ENCODE peak calls at places on chromosome 2, in five cellular contexts. T, K, O, B and H are unnamed samples.

GRCh38 chr2:2039826-2040225 is 291.2 kb downstream of the MYT1L start:
- DNase-seq in B (no peak), T (no peak), K (no peak), O (no peak), H (no peak)

GRCh38 chr2:5057895-5058294 is 634.3 kb upstream of the SOX11 start:
- DNase-seq in B (no peak), T (no peak), K (no peak), O (no peak), H (no peak)

GRCh38 chr2:173299764-173300163 is 54.9 kb upstream of the CDCA7 start:
- DNase-seq in K (peak; percentile 43), B (no peak), T (no peak), O (no peak), H (peak; percentile 50)

GRCh38 chr2:211055438-211055837 is 499.0 kb downstream of the CPS1 start:
- DNase-seq in O (no peak), K (peak; percentile 36), T (peak; percentile 14), B (no peak), H (peak; percentile 45)

GRCh38 chr2:179049546-179050311 is at the start of gene CCDC141:
- DNase-seq in O (no peak), K (no peak), T (peak; percentile 59), B (no peak), H (peak; percentile 84)

GRCh38 chr2:112629823-112630222 is 15.9 kb upstream of the SLC20A1 start:
- DNase-seq in O (no peak), K (no peak), B (no peak), T (no peak), H (no peak)

GRCh38 chr2:28507806-28508764 is 12.2 kb downstream of the PLB1 start:
- DNase-seq in T (no peak), B (no peak), O (peak; percentile 17), K (no peak), H (peak; percentile 63)

GRCh38 chr2:97751752-97752151 is 38.4 kb downstream of the ZAP70 start:
- DNase-seq in T (peak; percentile 66), O (peak; percentile 53), B (no peak), K (no peak), H (peak; percentile 47)

GRCh38 chr2:69830045-69830905 is 815 bp downstream of the GMCL1 start:
- DNase-seq in K (peak; percentile 36), T (peak; percentile 77), O (no peak), B (no peak), H (peak; percentile 46)

DNA sequence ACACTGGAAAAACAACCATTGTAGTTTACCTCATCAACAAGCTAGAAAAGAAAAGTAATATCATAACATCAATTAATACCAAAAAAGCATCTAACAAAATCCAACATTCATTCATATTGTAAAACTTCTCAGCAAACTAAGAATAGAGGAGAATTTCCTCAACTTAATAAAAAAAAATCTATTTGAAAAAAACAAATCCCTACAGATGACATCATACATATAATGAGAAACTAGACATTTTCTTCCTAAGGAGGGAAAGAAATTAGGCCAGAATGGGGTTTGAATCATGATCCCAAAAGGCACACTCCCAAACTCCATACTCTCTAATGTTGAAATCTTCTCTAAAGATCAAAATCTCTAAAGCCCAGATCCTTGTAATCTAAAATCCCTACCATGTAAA is 460.0 kb downstream of the IRS1 start:
- DNase-seq in K (no peak), O (no peak), B (no peak), T (no peak), H (no peak)
- H2BK120ac ChIP-seq in K (no peak overlapping the region), O (no peak overlapping the region), B (no peak overlapping the region), T (no peak overlapping the region), H (no peak overlapping the region)

DNA sequence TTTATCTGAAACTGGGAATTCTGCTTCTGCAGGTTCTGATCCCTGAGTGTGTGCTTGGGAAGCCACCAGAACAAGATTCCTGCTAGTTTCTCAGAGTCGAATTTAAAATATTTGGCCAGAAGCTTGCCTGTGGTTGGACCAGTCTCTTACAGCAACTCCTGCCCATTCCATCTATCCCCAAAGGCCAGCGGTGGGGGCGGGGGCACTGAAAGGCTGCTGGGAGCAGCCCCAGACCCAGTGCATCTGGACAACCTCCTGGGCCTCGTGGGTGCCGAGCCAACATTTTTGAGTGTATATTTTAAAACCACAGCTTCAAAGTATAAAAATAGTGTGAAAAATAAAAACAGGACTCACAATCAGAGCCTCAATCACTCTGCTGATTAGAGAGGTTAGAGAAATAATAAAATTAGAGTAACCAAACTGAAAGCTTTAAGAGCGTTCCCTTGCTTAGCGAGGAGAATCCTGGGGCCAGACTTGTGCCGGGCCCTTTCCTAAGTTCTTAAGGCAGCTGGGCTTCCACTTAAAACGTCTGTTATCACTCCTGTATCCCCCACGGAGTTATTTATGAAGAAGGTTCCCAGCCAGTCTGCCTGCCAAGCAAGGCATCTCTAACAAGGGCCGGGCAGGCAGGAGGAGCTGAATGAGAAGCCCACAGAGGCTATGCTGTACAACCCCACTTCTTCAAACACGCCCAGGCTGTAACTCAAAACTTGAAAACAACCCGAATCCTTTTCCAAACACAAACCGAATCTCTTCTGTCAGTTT is 38.8 kb upstream of the ZFP36L2 start:
- DNase-seq in T (peak; percentile 38), O (no peak), B (no peak), K (no peak), H (no peak)
- H2BK120ac ChIP-seq in T (no peak overlapping the region), O (no peak overlapping the region), B (no peak overlapping the region), K (no peak overlapping the region), H (no peak overlapping the region)

GRCh38 chr2:217952409-217952808 is 50.4 kb downstream of the TNS1 start:
- DNase-seq in T (no peak), O (no peak), B (no peak), K (no peak), H (no peak)

GRCh38 chr2:217951091-217951490 is 51.7 kb downstream of the TNS1 start:
- DNase-seq in T (no peak), K (no peak), B (no peak), O (no peak), H (no peak)

GRCh38 chr2:217950401-217950871 is 52.4 kb downstream of the TNS1 start:
- DNase-seq in O (no peak), B (no peak), T (no peak), K (no peak), H (no peak)

GRCh38 chr2:217953011-217953481 is 49.7 kb downstream of the TNS1 start:
- DNase-seq in O (no peak), B (no peak), T (no peak), K (no peak), H (no peak)

GRCh38 chr2:217951521-217952247 is 51.1 kb downstream of the TNS1 start:
- DNase-seq in O (no peak), B (no peak), T (no peak), K (no peak), H (no peak)
- H2BK120ac ChIP-seq in O (no peak overlapping the region), B (no peak overlapping the region), T (no peak overlapping the region), K (no peak overlapping the region), H (no peak overlapping the region)

DNA sequence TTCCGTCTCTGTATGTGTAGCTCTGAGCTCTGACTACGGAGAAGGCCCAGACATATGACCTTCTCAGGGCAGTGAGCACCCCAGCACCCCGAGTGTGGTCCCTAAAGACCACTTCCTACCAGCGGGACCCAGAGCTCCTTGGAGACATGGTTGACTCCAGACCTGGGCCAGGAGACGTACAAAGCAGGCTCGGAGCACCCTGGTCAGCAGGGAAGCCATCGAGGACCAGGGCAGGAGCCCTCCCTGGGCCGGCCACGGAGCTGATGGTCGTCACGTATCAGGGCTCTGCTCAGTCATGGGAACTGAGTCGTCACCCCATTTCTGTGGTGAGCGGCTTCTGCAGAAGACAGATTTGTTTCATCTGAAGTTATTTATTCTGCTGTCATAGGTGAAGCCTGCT is 12.8 kb upstream of the NEU4 start:
- DNase-seq in T (no peak), B (no peak), O (no peak), K (no peak), H (no peak)
- H2BK120ac ChIP-seq in T (no peak overlapping the region), B (no peak overlapping the region), O (no peak overlapping the region), K (no peak overlapping the region), H (no peak overlapping the region)

GRCh38 chr2:17171446-17172049 is 346.7 kb downstream of the RAD51AP2 start:
- DNase-seq in O (peak; percentile 23), T (peak; percentile 51), B (peak; percentile 36), K (peak; percentile 74), H (peak; percentile 74)
- H2BK120ac ChIP-seq in O (no peak overlapping the region), T (no peak overlapping the region), B (no peak overlapping the region), K (no peak overlapping the region), H (no peak overlapping the region)

GRCh38 chr2:216603884-216604245 is 29.4 kb upstream of the IGFBP2 start:
- DNase-seq in O (no peak), K (no peak), B (no peak), T (no peak), H (no peak)
- H2BK120ac ChIP-seq in O (no peak overlapping the region), K (no peak overlapping the region), B (no peak overlapping the region), T (no peak overlapping the region), H (no peak overlapping the region)

DNA sequence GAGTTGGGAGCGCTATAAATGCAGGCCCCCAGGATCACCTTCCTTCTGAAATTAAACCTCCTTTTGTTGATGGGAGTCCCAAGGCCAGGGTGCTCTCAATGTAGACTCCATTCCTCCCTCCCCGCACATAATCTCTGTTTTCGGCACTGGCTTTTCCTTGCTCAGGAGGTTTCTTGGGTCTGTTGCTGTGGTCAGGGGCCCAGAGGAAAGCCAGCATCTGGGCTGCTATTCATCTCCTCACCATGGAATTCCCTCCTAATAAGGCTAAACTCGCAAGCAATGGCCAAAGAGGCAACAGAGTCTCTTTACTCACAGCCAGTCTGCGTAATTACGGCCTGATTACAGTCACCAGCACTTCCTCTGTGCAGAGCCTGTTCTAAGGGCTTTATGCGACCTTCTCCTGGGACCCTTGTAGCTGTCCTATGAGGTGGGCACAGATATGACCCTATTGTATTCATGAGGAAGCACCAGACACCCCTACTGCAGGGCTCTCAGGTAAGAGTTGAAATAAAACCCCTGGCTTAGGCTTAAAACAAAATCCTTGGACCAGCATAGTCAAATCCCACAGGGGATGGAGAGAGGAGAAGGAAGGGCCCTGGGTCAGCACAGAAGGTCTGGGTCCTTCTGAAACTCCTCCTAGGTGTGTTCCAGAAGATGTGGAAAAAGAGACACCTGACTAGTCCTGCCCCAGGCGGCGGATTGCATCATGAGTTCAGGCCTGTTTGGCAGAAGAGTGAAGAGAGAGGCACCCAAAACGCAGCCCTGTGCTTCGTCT is 105.0 kb upstream of the SH3BP4 start:
- DNase-seq in K (no peak), B (no peak), T (no peak), O (no peak), H (no peak)
- H2BK120ac ChIP-seq in K (no peak overlapping the region), B (no peak overlapping the region), T (no peak overlapping the region), O (no peak overlapping the region), H (no peak overlapping the region)